ENCODE peak calls at places on chromosome 17, in six cellular contexts. W, F, Q, V, B and M are unnamed samples.

GRCh38 chr17:50844117-50844700 is 8.8 kb downstream of the WFIKKN2 start:
- DNase-seq in W (no peak), B (no peak), Q (no peak), F (no peak), V (no peak), M (no peak)

GRCh38 chr17:7887038-7887481 is 1.5 kb upstream of the CHD3 start:
- DNase-seq in F (no peak), Q (no peak), W (no peak), V (no peak), B (no peak), M (no peak)

GRCh38 chr17:38577244-38577643 is 28.5 kb downstream of the SRCIN1 start:
- DNase-seq in W (no peak), F (no peak), V (no peak), B (no peak), Q (no peak), M (no peak)

GRCh38 chr17:41919165-41919817 is 540 bp upstream of the ACLY start:
- DNase-seq in Q (no peak), F (no peak), B (no peak), W (peak; percentile 59), V (peak; percentile 82), M (peak; percentile 41)

GRCh38 chr17:56812971-56813388 is 20.7 kb downstream of the C17orf67 start:
- DNase-seq in W (no peak), B (no peak), F (no peak), V (no peak), Q (no peak), M (no peak)

GRCh38 chr17:37239690-37240344 is 136.0 kb upstream of the C17orf78 start:
- DNase-seq in Q (no peak), F (no peak), B (no peak), V (no peak), W (no peak), M (no peak)

GRCh38 chr17:44786551-44787081 is 27.8 kb downstream of the ADAM11 start:
- DNase-seq in F (no peak), Q (no peak), B (no peak), V (no peak), W (no peak), M (no peak)

GRCh38 chr17:2393184-2393953 is 7.5 kb downstream of the MNT start:
- DNase-seq in F (peak; percentile 94), W (peak; percentile 94), Q (peak; percentile 95), V (peak; percentile 92), B (no peak), M (peak; percentile 84)

GRCh38 chr17:80187493-80187892 is 17.7 kb downstream of the CARD14 start:
- DNase-seq in W (peak; percentile 85), B (no peak), V (no peak), F (peak; percentile 54), Q (peak; percentile 79), M (peak; percentile 20)

GRCh38 chr17:80826955-80827645 is 164.5 kb upstream of the CHMP6 start:
- DNase-seq in F (no peak), V (peak; percentile 90), B (no peak), Q (no peak), W (peak; percentile 37), M (peak; percentile 26)

GRCh38 chr17:81909966-81910839 is 996 bp downstream of the PCYT2 start:
- DNase-seq in W (no peak), V (no peak), F (no peak), B (no peak), Q (peak; percentile 62), M (no peak)

GRCh38 chr17:83034525-83034924 is 44.9 kb upstream of the METRNL start:
- DNase-seq in F (no peak), W (peak; percentile 4), B (no peak), V (no peak), Q (no peak), M (no peak)

GRCh38 chr17:81868674-81869220 is 2.4 kb downstream of the ARHGDIA start:
- DNase-seq in V (no peak), Q (no peak), B (no peak), F (peak; percentile 62), W (no peak), M (no peak)

GRCh38 chr17:6170349-6170748 is 100.2 kb downstream of the WSCD1 start:
- DNase-seq in B (no peak), V (no peak), Q (no peak), F (no peak), W (no peak), M (no peak)

GRCh38 chr17:36657763-36658490 is 56.5 kb downstream of the MRM1 start:
- DNase-seq in W (peak; percentile 29), Q (peak; percentile 30), B (no peak), V (no peak), F (no peak), M (no peak)

GRCh38 chr17:67021196-67021595 is 23.2 kb upstream of the CACNG1 start:
- DNase-seq in B (no peak), W (no peak), Q (no peak), F (no peak), V (no peak), M (no peak)

GRCh38 chr17:19354123-19354522 is 8.4 kb downstream of the B9D1 start:
- DNase-seq in W (no peak), F (no peak), B (no peak), V (no peak), Q (no peak), M (no peak)

DNA sequence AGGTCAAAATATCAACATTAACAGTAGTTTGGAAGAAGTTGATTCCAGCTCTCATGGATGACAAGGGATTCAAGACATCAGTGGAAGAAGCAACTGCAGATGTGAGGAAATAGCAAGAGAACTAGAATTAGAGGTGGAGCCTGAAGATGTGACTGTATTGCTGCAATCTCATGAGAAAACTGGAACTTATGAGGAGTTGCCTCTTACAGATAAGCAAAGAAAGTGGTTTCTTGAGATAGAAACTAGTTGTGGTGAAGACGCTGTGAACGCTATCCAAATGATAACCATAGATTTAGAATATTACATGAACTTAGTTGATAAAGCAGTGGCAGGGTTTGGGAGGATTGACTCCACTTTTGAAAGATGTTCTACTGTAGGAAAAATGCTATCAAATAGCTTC is 67.8 kb downstream of the GOSR1 start:
- DNase-seq in Q (no peak), W (no peak), F (no peak), B (no peak), V (no peak), M (no peak)
- TF ChIP-seq EP300 in Q (no peak), W (no peak), F (no peak), B (no peak), V (no peak), M (no peak)

GRCh38 chr17:77445030-77445907 is 304.5 kb downstream of the SEC14L1 start:
- DNase-seq in B (no peak), W (peak; percentile 75), Q (peak; percentile 57), V (no peak), F (peak; percentile 69), M (peak; percentile 71)
- TF ChIP-seq EP300 in B (no peak), W (no peak), Q (no peak), V (no peak), F (no peak), M (no peak)

GRCh38 chr17:45894022-45894784 is at the start of gene MAPT:
- DNase-seq in F (peak; percentile 87), Q (peak; percentile 90), W (peak; percentile 90), V (peak; percentile 85), B (peak; percentile 84), M (peak; percentile 70)

GRCh38 chr17:45896803-45897693 is 2.7 kb downstream of the MAPT start:
- DNase-seq in B (no peak), F (no peak), V (no peak), Q (no peak), W (no peak), M (no peak)

GRCh38 chr17:45895304-45895968 is 1.1 kb downstream of the MAPT start:
- DNase-seq in W (no peak), F (no peak), B (no peak), V (no peak), Q (no peak), M (no peak)

GRCh38 chr17:45893725-45894021 is 681 bp upstream of the MAPT start:
- DNase-seq in V (no peak), F (no peak), Q (no peak), W (no peak), B (no peak), M (no peak)

DNA sequence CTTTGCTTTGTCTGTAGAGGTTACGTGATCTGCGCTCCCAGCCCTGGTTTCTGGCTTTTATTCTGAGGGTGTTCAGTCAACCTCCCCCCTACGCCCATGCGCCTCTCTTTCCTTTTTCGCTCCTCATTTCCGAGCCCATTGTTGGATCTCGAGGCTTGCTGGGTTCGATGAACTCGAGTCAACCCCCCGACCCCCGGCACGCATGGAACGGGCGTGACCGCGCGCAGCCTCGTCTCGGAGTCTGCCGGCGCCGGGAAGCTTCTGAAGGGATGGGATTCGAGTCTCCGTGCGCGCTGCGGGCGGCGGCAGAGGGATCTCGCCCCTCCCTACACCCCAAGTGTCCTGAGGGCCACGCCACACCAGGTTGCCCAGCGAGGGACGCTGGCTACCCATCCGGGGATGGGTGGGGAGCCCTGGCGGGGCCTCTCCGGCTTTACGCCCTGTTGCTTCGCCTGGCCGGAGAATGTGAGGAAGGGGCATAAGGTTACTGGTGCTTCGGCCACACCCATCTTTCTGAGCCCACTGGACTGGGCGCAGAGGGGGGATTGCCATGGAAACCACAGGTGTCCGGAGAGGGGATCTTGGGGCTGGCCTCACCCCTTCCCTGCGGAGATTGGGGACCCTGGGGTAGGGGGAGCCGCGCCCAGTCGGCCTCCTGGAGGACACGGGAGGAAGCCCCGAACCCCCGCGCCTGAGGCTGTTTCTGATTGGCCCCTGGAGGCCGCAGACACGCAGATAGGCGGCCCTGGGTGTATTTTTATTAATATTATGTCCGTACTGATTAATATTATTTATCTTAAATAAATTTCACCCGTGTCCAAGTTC is 1.8 kb downstream of the MAPT start:
- DNase-seq in W (no peak), F (no peak), V (no peak), B (no peak), Q (no peak), M (no peak)
- TF ChIP-seq EP300 in W (no peak), F (no peak), V (no peak), B (no peak), Q (no peak), M (no peak)

GRCh38 chr17:64007838-64008282 is 9.7 kb downstream of the PRR29 start:
- DNase-seq in B (no peak), V (peak; percentile 67), W (peak; percentile 50), Q (no peak), F (no peak), M (no peak)

GRCh38 chr17:64005734-64006167 is 7.6 kb downstream of the PRR29 start:
- DNase-seq in F (no peak), V (peak; percentile 60), Q (peak; percentile 64), B (no peak), W (peak; percentile 72), M (no peak)

GRCh38 chr17:64004903-64005733 is 7.0 kb downstream of the PRR29 start:
- DNase-seq in B (no peak), V (peak; percentile 77), Q (peak; percentile 23), F (no peak), W (no peak), M (no peak)

GRCh38 chr17:64008346-64008745 is 10.2 kb downstream of the PRR29 start:
- DNase-seq in F (no peak), W (peak; percentile 16), V (no peak), B (no peak), Q (no peak), M (no peak)

DNA sequence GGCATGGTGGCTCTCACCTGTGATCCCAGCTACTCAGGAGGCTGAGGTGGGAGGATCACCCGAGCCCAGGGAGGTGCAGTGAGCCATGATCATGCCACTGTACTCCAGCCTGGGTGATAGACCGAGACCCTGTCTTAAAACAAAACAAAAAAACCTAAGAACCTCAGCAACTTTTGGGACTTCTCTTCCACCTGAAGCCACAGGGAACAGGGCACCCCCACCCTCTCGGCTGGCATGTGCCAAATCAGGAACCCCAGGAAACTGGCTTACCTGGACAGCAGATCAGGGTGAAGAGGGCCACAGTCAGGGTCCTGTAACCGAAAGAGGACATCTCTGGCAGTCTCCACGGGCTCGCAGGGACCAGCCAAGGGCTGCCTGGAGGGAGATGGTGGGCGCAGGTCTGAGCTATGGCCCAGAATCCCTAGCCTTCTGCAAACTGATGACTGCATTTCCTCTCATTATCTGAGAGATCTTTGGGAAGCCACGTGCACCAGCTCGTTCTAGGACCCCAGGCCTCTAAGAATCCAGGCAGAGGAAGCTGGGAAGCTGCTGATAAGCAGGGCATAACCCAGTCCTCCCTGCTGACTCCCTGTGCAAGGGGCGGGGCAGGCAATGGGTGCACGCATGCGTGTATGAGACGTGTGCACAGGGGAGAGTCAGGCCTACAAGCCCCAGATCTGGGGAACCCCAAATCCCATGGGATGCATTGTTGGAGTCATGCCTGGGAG is 8.4 kb downstream of the PRR29 start:
- DNase-seq in V (peak; percentile 77), Q (no peak), F (no peak), W (peak; percentile 55), B (no peak), M (no peak)
- TF ChIP-seq EP300 in V (no peak), Q (no peak), F (no peak), W (peak; percentile 64), B (no peak), M (peak; percentile 64)